ENCODE peak calls at places on chromosomes 6 and 20, in eight cellular contexts. One of them, this sample, is unnamed.

GRCh38 chr6:21900730-21901129 is 307.2 kb downstream of the SOX4 start:
- DNase-seq in T47D: no peak
- DNase-seq in SW 1271: no peak
- DNase-seq in stimulated activated CD4-positive, alpha-beta T cell treated with anti-CD3 and anti-CD28 coated beads, Interleukin-4, amount 100 ng/mL, for 1 hour: no peak
- DNase-seq in hypothalamus: no peak
- DNase-seq in heart right ventricle: no peak
- DNase-seq in nephron progenitor cell: no peak
- DNase-seq in A172: peak
- DNase-seq in this sample: no peak

GRCh38 chr20:48148916-48149672 is 363.8 kb upstream of the SULF2 start:
- DNase-seq in A172: no peak
- DNase-seq in nephron progenitor cell: no peak
- DNase-seq in SW 1271: no peak
- DNase-seq in stimulated activated CD4-positive, alpha-beta T cell treated with anti-CD3 and anti-CD28 coated beads, Interleukin-4, amount 100 ng/mL, for 1 hour: no peak
- DNase-seq in heart right ventricle: no peak
- DNase-seq in hypothalamus: no peak
- DNase-seq in T47D: no peak
- DNase-seq in this sample: no peak

GRCh38 chr6:159505140-159505922 is 187.7 kb downstream of the SOD2 start:
- DNase-seq in heart right ventricle: peak
- DNase-seq in A172: no peak
- DNase-seq in hypothalamus: no peak
- DNase-seq in nephron progenitor cell: no peak
- DNase-seq in T47D: no peak
- DNase-seq in stimulated activated CD4-positive, alpha-beta T cell treated with anti-CD3 and anti-CD28 coated beads, Interleukin-4, amount 100 ng/mL, for 1 hour: no peak
- DNase-seq in SW 1271: no peak
- DNase-seq in this sample: no peak

GRCh38 chr20:9602834-9603173 is 88.4 kb downstream of the LAMP5 start:
- DNase-seq in heart right ventricle: no peak
- DNase-seq in SW 1271: no peak
- DNase-seq in T47D: no peak
- DNase-seq in stimulated activated CD4-positive, alpha-beta T cell treated with anti-CD3 and anti-CD28 coated beads, Interleukin-4, amount 100 ng/mL, for 1 hour: no peak
- DNase-seq in A172: no peak
- DNase-seq in hypothalamus: no peak
- DNase-seq in nephron progenitor cell: no peak
- DNase-seq in this sample: no peak

GRCh38 chr20:53692465-53693067 is 98.9 kb upstream of the ZNF217 start:
- DNase-seq in heart right ventricle: peak
- DNase-seq in A172: peak
- DNase-seq in SW 1271: no peak
- DNase-seq in stimulated activated CD4-positive, alpha-beta T cell treated with anti-CD3 and anti-CD28 coated beads, Interleukin-4, amount 100 ng/mL, for 1 hour: no peak
- DNase-seq in nephron progenitor cell: no peak
- DNase-seq in T47D: no peak
- DNase-seq in hypothalamus: peak
- DNase-seq in this sample: no peak

GRCh38 chr20:19328676-19329075 is 116.2 kb downstream of the SLC24A3 start:
- DNase-seq in SW 1271: no peak
- DNase-seq in A172: no peak
- DNase-seq in hypothalamus: no peak
- DNase-seq in T47D: no peak
- DNase-seq in nephron progenitor cell: no peak
- DNase-seq in heart right ventricle: no peak
- DNase-seq in stimulated activated CD4-positive, alpha-beta T cell treated with anti-CD3 and anti-CD28 coated beads, Interleukin-4, amount 100 ng/mL, for 1 hour: no peak
- DNase-seq in this sample: no peak

GRCh38 chr20:34240698-34241615 is at the start of gene ASIP:
- DNase-seq in heart right ventricle: no peak
- DNase-seq in nephron progenitor cell: no peak
- DNase-seq in hypothalamus: no peak
- DNase-seq in stimulated activated CD4-positive, alpha-beta T cell treated with anti-CD3 and anti-CD28 coated beads, Interleukin-4, amount 100 ng/mL, for 1 hour: no peak
- DNase-seq in T47D: no peak
- DNase-seq in A172: no peak
- DNase-seq in SW 1271: no peak
- DNase-seq in this sample: no peak

GRCh38 chr20:58127731-58128130 is 100.7 kb downstream of the ANKRD60 start:
- DNase-seq in SW 1271: peak
- DNase-seq in stimulated activated CD4-positive, alpha-beta T cell treated with anti-CD3 and anti-CD28 coated beads, Interleukin-4, amount 100 ng/mL, for 1 hour: no peak
- DNase-seq in T47D: no peak
- DNase-seq in hypothalamus: no peak
- DNase-seq in A172: peak
- DNase-seq in nephron progenitor cell: no peak
- DNase-seq in heart right ventricle: no peak
- DNase-seq in this sample: no peak

GRCh38 chr20:64203037-64203777 is 39.0 kb downstream of the MYT1 start:
- DNase-seq in nephron progenitor cell: no peak
- DNase-seq in T47D: no peak
- DNase-seq in stimulated activated CD4-positive, alpha-beta T cell treated with anti-CD3 and anti-CD28 coated beads, Interleukin-4, amount 100 ng/mL, for 1 hour: no peak
- DNase-seq in SW 1271: no peak
- DNase-seq in hypothalamus: no peak
- DNase-seq in A172: no peak
- DNase-seq in heart right ventricle: no peak
- DNase-seq in this sample: no peak

GRCh38 chr6:71721642-71722041 is 164.7 kb upstream of the RIMS1 start:
- DNase-seq in heart right ventricle: no peak
- DNase-seq in stimulated activated CD4-positive, alpha-beta T cell treated with anti-CD3 and anti-CD28 coated beads, Interleukin-4, amount 100 ng/mL, for 1 hour: no peak
- DNase-seq in SW 1271: no peak
- DNase-seq in T47D: no peak
- DNase-seq in hypothalamus: no peak
- DNase-seq in A172: peak
- DNase-seq in nephron progenitor cell: no peak
- DNase-seq in this sample: no peak

GRCh38 chr6:54970337-54970736 is 123.8 kb downstream of the FAM83B start:
- DNase-seq in A172: peak
- DNase-seq in stimulated activated CD4-positive, alpha-beta T cell treated with anti-CD3 and anti-CD28 coated beads, Interleukin-4, amount 100 ng/mL, for 1 hour: no peak
- DNase-seq in SW 1271: no peak
- DNase-seq in nephron progenitor cell: no peak
- DNase-seq in hypothalamus: no peak
- DNase-seq in T47D: no peak
- DNase-seq in heart right ventricle: no peak
- DNase-seq in this sample: no peak

GRCh38 chr20:59007758-59008511 is 881 bp upstream of the CTSZ start:
- DNase-seq in T47D: no peak
- DNase-seq in stimulated activated CD4-positive, alpha-beta T cell treated with anti-CD3 and anti-CD28 coated beads, Interleukin-4, amount 100 ng/mL, for 1 hour: no peak
- DNase-seq in A172: no peak
- DNase-seq in SW 1271: no peak
- DNase-seq in nephron progenitor cell: no peak
- DNase-seq in hypothalamus: no peak
- DNase-seq in heart right ventricle: no peak
- DNase-seq in this sample: no peak

GRCh38 chr6:32819729-32820128 is 2.9 kb upstream of the HLA-DOB start:
- DNase-seq in stimulated activated CD4-positive, alpha-beta T cell treated with anti-CD3 and anti-CD28 coated beads, Interleukin-4, amount 100 ng/mL, for 1 hour: no peak
- DNase-seq in T47D: no peak
- DNase-seq in hypothalamus: no peak
- DNase-seq in A172: peak
- DNase-seq in heart right ventricle: no peak
- DNase-seq in nephron progenitor cell: no peak
- DNase-seq in SW 1271: no peak
- DNase-seq in this sample: no peak

GRCh38 chr6:130322673-130323268 is 43.0 kb upstream of the TMEM200A start:
- DNase-seq in stimulated activated CD4-positive, alpha-beta T cell treated with anti-CD3 and anti-CD28 coated beads, Interleukin-4, amount 100 ng/mL, for 1 hour: peak
- DNase-seq in SW 1271: no peak
- DNase-seq in nephron progenitor cell: peak
- DNase-seq in hypothalamus: peak
- DNase-seq in heart right ventricle: no peak
- DNase-seq in T47D: no peak
- DNase-seq in A172: peak
- DNase-seq in this sample: no peak

GRCh38 chr20:49990310-49990720 is 7.5 kb downstream of the SNAI1 start:
- DNase-seq in heart right ventricle: no peak
- DNase-seq in hypothalamus: no peak
- DNase-seq in stimulated activated CD4-positive, alpha-beta T cell treated with anti-CD3 and anti-CD28 coated beads, Interleukin-4, amount 100 ng/mL, for 1 hour: no peak
- DNase-seq in nephron progenitor cell: no peak
- DNase-seq in T47D: no peak
- DNase-seq in SW 1271: no peak
- DNase-seq in A172: no peak
- DNase-seq in this sample: no peak

GRCh38 chr20:13644010-13644409 is 5.3 kb upstream of the TASP1 start:
- DNase-seq in A172: peak
- DNase-seq in T47D: no peak
- DNase-seq in hypothalamus: no peak
- DNase-seq in SW 1271: no peak
- DNase-seq in stimulated activated CD4-positive, alpha-beta T cell treated with anti-CD3 and anti-CD28 coated beads, Interleukin-4, amount 100 ng/mL, for 1 hour: no peak
- DNase-seq in nephron progenitor cell: no peak
- DNase-seq in heart right ventricle: no peak
- DNase-seq in this sample: no peak

GRCh38 chr6:14661188-14661587 is 543.6 kb downstream of the CD83 start:
- DNase-seq in heart right ventricle: no peak
- DNase-seq in hypothalamus: no peak
- DNase-seq in stimulated activated CD4-positive, alpha-beta T cell treated with anti-CD3 and anti-CD28 coated beads, Interleukin-4, amount 100 ng/mL, for 1 hour: peak
- DNase-seq in nephron progenitor cell: no peak
- DNase-seq in A172: peak
- DNase-seq in T47D: no peak
- DNase-seq in SW 1271: no peak
- DNase-seq in this sample: no peak

GRCh38 chr6:69027861-69028260 is 392.8 kb downstream of the ADGRB3 start:
- DNase-seq in T47D: no peak
- DNase-seq in SW 1271: no peak
- DNase-seq in heart right ventricle: no peak
- DNase-seq in hypothalamus: no peak
- DNase-seq in stimulated activated CD4-positive, alpha-beta T cell treated with anti-CD3 and anti-CD28 coated beads, Interleukin-4, amount 100 ng/mL, for 1 hour: no peak
- DNase-seq in A172: no peak
- DNase-seq in nephron progenitor cell: no peak
- DNase-seq in this sample: no peak